ENCODE peak calls at places on chromosomes 6 and 20, in eight cellular contexts. K is endothelial cell of umbilical vein, W is breast epithelium, F is K562, P is stomach, D is H1, Y is spleen, S is Panc1. I is an unnamed sample. For H3K4me1, the result is how much of the 10 kb centered on the place peaks cover.

GRCh38 chr20:14984768-14985622 is 647.6 kb upstream of the FLRT3 start:
- DNase-seq in K (peak), W (no peak), F (no peak), P (no peak), D (no peak), Y (no peak), S (no peak), I (no peak)

GRCh38 chr20:14838663-14839650 is 501.5 kb upstream of the FLRT3 start:
- DNase-seq in K (peak), W (no peak), F (no peak), P (no peak), D (no peak), Y (no peak), S (no peak), I (no peak)

GRCh38 chr20:10316582-10316981 is 98.0 kb downstream of the SNAP25 start:
- DNase-seq in K (peak), W (no peak), F (peak), P (no peak), D (no peak), Y (no peak), S (peak), I (no peak)

GRCh38 chr6:57276946-57277345 is 40.5 kb upstream of the PRIM2 start:
- DNase-seq in K (no peak), W (no peak), F (no peak), P (no peak), D (no peak), Y (no peak), S (no peak), I (no peak)

GRCh38 chr6:33384581-33385020 is 7.0 kb upstream of the KIFC1 start:
- DNase-seq in K (peak), W (no peak), F (peak), P (no peak), D (no peak), Y (no peak), S (no peak), I (no peak)

GRCh38 chr20:19974621-19975435 is 42.3 kb upstream of the NAA20 start:
- DNase-seq in K (peak), W (peak), F (no peak), P (peak), D (no peak), Y (peak), S (no peak), I (peak)

GRCh38 chr6:155455766-155456165 is at the start of gene NOX3:
- DNase-seq in K (no peak), W (no peak), F (no peak), P (no peak), D (no peak), Y (no peak), S (no peak), I (no peak)

GRCh38 chr6:89186762-89187161 is 30.4 kb downstream of the GABRR1 start:
- DNase-seq in K (no peak), W (no peak), F (no peak), P (no peak), D (no peak), Y (no peak), S (no peak), I (no peak)

GRCh38 chr6:27601668-27602254 is 128.9 kb upstream of the ZNF184 start:
- DNase-seq in K (no peak), W (no peak), F (peak), P (no peak), D (no peak), Y (no peak), S (peak), I (no peak)

GRCh38 chr6:51495016-51495805 is 592.2 kb downstream of the PKHD1 start:
- DNase-seq in K (no peak), W (peak), F (no peak), P (peak), D (no peak), Y (no peak), S (no peak), I (no peak)

GRCh38 chr6:150412221-150412620 is 43.4 kb downstream of the IYD start:
- DNase-seq in K (no peak), W (no peak), F (no peak), P (no peak), D (no peak), Y (no peak), S (no peak), I (no peak)

GRCh38 chr20:57195759-57196100 is 70.7 kb downstream of the BMP7 start:
- DNase-seq in K (no peak), W (no peak), F (no peak), P (no peak), D (no peak), Y (no peak), S (no peak), I (no peak)

GRCh38 chr6:101232946-101233345 is 160.6 kb upstream of the GRIK2 start:
- DNase-seq in K (no peak), W (no peak), F (no peak), P (no peak), D (no peak), Y (no peak), S (no peak), I (no peak)

GRCh38 chr6:132752255-132752654 is 5.4 kb downstream of the VNN2 start:
- DNase-seq in K (no peak), W (no peak), F (no peak), P (no peak), D (no peak), Y (no peak), S (no peak), I (no peak)

GRCh38 chr20:64077876-64078551 is 1.3 kb downstream of the RGS19 start:
- DNase-seq in K (no peak), W (no peak), F (no peak), P (peak), D (no peak), Y (peak), S (no peak), I (no peak)

GRCh38 chr6:81909981-81910910 is 157.8 kb upstream of the TENT5A start:
- DNase-seq in K (no peak), W (no peak), F (no peak), P (no peak), D (no peak), Y (no peak), S (no peak), I (no peak)

GRCh38 chr6:157265630-157266029 is 57.7 kb downstream of the TMEM242 start:
- DNase-seq in K (no peak), W (no peak), F (no peak), P (no peak), D (no peak), Y (peak), S (no peak), I (no peak)

GRCh38 chr6:133966654-133967300 is 13.8 kb downstream of the TBPL1 start:
- DNase-seq in K (no peak), W (no peak), F (no peak), P (no peak), D (no peak), Y (no peak), S (no peak), I (no peak)

GRCh38 chr20:31475032-31475431 is at the start of the genes DEFB124 and REM1:
- DNase-seq in K (no peak), W (no peak), F (peak), P (no peak), D (no peak), Y (no peak), S (no peak), I (no peak)

GRCh38 chr6:7727150-7727950 is 1.5 kb downstream of the BMP6 start:
- DNase-seq in K (no peak), W (no peak), F (peak), P (no peak), D (no peak), Y (peak), S (no peak), I (no peak)

GRCh38 chr6:105900120-105900937 is 185.8 kb upstream of the PRDM1 start:
- DNase-seq in K (peak), W (no peak), F (no peak), P (no peak), D (no peak), Y (no peak), S (no peak), I (no peak)

GRCh38 chr20:47724910-47725247 is 60.4 kb downstream of the SULF2 start:
- DNase-seq in K (no peak), W (no peak), F (no peak), P (no peak), D (no peak), Y (peak), S (no peak), I (no peak)

GRCh38 chr6:163416640-163417253 is 2.2 kb downstream of the QKI start:
- DNase-seq in K (peak), W (no peak), F (no peak), P (peak), D (no peak), Y (no peak), S (no peak), I (no peak)

GRCh38 chr6:146289816-146290588 is 253.6 kb upstream of the RAB32 start:
- DNase-seq in K (peak), W (no peak), F (no peak), P (no peak), D (no peak), Y (no peak), S (no peak), I (no peak)

GRCh38 chr20:47355489-47356219 is 845 bp downstream of the ZMYND8 start:
- DNase-seq in K (peak), W (no peak), F (no peak), P (no peak), D (no peak), Y (peak), S (no peak), I (no peak)

GRCh38 chr6:143271024-143271423 is 179.5 kb downstream of the ADAT2 start:
- DNase-seq in K (no peak), W (no peak), F (no peak), P (no peak), D (no peak), Y (no peak), S (no peak), I (no peak)

GRCh38 chr6:110534731-110535164 is 58.3 kb upstream of the SLC22A16 start:
- DNase-seq in K (no peak), W (peak), F (no peak), P (no peak), D (no peak), Y (no peak), S (no peak), I (no peak)

GRCh38 chr20:44370639-44371218 is 15.2 kb downstream of the HNF4A start:
- DNase-seq in K (no peak), W (no peak), F (no peak), P (peak), D (no peak), Y (no peak), S (no peak), I (no peak)

GRCh38 chr20:11919046-11919445 is 1.4 kb downstream of the BTBD3 start:
- DNase-seq in K (no peak), W (no peak), F (no peak), P (peak), D (no peak), Y (no peak), S (no peak), I (no peak)

GRCh38 chr6:57147955-57148858 is 23.9 kb upstream of the BAG2 start:
- DNase-seq in K (no peak), W (no peak), F (no peak), P (no peak), D (no peak), Y (no peak), S (no peak), I (no peak)

GRCh38 chr6:100461273-100461919 is 3.3 kb downstream of the SIM1 start:
- DNase-seq in K (peak), W (no peak), F (no peak), P (no peak), D (no peak), Y (no peak), S (no peak), I (no peak)

GRCh38 chr6:44260451-44261297 is 3.3 kb upstream of the SLC35B2 start:
- DNase-seq in K (no peak), W (no peak), F (no peak), P (no peak), D (no peak), Y (peak), S (no peak), I (no peak)
- TF ChIP-seq POLR2AphosphoS5 in K (no peak), W (no peak), F (no peak), P (no peak), D (no peak), Y (no peak), S (no peak), I (no peak)

DNA sequence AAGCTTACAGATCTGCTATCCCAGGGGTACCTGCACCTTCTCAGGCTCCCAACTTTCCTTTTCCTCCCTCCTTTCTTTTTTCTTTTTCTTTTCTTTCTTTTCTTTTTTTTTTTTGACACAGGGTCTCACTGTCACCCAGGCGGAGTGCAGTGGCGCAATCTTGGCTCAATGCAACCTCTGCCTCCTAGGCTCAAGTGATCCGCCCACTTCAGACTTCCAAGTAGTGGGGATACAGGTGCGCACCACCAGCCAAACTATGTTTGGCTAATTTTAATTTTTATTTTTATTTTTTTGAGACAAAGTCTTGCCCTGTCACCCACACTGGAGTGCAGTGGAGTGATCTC is 36.0 kb downstream of the PIM1 start:
- DNase-seq in K (no peak), W (no peak), F (no peak), P (no peak), D (no peak), Y (no peak), S (no peak), I (no peak)
- H3K4me1 ChIP-seq in K (under half), W (under half), F (half or more), P (under half), D (under half), Y (under half), S (under half), I (under half)

DNA sequence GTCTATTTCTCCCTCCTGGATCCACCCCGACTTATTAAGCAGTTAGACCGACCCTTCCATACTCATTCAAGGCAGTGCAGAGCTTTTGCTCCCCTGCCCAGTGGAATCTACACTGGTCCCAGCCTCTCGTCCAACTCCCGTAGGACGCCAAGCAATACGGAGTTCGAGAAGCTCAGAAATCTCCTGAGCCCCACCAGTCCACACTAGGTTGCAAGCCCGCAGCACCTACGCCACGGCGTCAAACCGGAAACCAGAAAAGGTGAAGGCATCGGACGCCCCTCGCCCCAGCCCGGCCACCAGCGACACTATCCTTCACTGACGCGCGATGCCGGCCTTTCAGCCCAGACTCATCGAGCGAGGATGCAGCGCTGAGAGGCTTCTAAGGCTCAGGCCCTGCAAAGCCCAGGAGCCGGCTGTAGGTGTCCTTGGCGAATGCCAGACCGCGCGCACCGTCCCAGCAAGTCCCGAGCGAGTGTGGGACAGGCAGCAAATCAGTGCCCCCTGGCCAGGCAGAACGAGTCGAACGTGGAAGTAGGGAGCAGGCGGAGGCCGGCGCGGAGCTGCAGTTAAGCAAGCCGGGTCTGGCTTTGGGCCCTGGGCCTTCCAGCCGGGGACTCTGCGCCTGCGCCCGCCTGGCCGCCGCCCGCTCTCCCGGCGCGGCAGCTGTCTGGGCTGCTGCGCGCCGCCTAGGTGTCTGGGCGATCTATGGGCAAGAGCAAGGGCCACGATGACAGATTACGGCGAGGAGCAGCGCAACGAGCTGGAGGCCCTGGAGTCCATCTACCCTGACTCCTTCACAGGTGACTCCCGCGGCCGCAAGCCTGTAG is at the start of gene RWDD1:
- DNase-seq in K (peak), W (peak), F (peak), P (peak), D (peak), Y (peak), S (peak), I (peak)
- TF ChIP-seq POLR2AphosphoS5 in K (peak), W (no peak), F (peak), P (peak), D (peak), Y (peak), S (peak), I (no peak)

GRCh38 chr6:36677753-36678487 is 594 bp upstream of the CDKN1A start:
- DNase-seq in K (peak), W (no peak), F (no peak), P (no peak), D (no peak), Y (peak), S (no peak), I (no peak)
- H3K4me1 ChIP-seq in K (under half), W (under half), F (under half), P (under half), D (under half), Y (half or more), S (under half), I (under half)

I was measured in suprapubic skin.